ENCODE peak calls at places on chromosomes 2 and 18, in six cellular contexts. One of them, this sample, is unnamed.

GRCh38 chr18:77970814-77971213 is 721.2 kb downstream of the GALR1 start:
- DNase-seq in CD8-positive, alpha-beta T cell: no peak
- DNase-seq in coronary artery: no peak
- DNase-seq in gastrocnemius medialis: no peak
- DNase-seq in tibial nerve: no peak
- DNase-seq in fibroblast of mammary gland: no peak
- DNase-seq in this sample: no peak

GRCh38 chr18:14914771-14915170 is 166.8 kb downstream of the ANKRD30B start:
- DNase-seq in fibroblast of mammary gland: no peak
- DNase-seq in CD8-positive, alpha-beta T cell: no peak
- DNase-seq in tibial nerve: no peak
- DNase-seq in gastrocnemius medialis: no peak
- DNase-seq in coronary artery: peak; percentile 2
- DNase-seq in this sample: no peak

GRCh38 chr2:192347542-192347941 is 152.8 kb upstream of the TMEFF2 start:
- DNase-seq in fibroblast of mammary gland: no peak
- DNase-seq in gastrocnemius medialis: no peak
- DNase-seq in tibial nerve: no peak
- DNase-seq in CD8-positive, alpha-beta T cell: no peak
- DNase-seq in coronary artery: no peak
- DNase-seq in this sample: no peak

GRCh38 chr2:170530284-170530745 is 184.8 kb upstream of the SP5 start:
- DNase-seq in fibroblast of mammary gland: peak; percentile 85
- DNase-seq in CD8-positive, alpha-beta T cell: no peak
- DNase-seq in gastrocnemius medialis: peak; percentile 83
- DNase-seq in coronary artery: peak; percentile 85
- DNase-seq in tibial nerve: peak; percentile 91
- DNase-seq in this sample: no peak

GRCh38 chr18:28153485-28154065 is 23.4 kb downstream of the CDH2 start:
- DNase-seq in fibroblast of mammary gland: peak; percentile 31
- DNase-seq in coronary artery: no peak
- DNase-seq in gastrocnemius medialis: no peak
- DNase-seq in tibial nerve: no peak
- DNase-seq in CD8-positive, alpha-beta T cell: no peak
- DNase-seq in this sample: no peak

GRCh38 chr2:225735844-225736243 is 336.3 kb downstream of the NYAP2 start:
- DNase-seq in tibial nerve: no peak
- DNase-seq in CD8-positive, alpha-beta T cell: no peak
- DNase-seq in gastrocnemius medialis: no peak
- DNase-seq in fibroblast of mammary gland: peak; percentile 93
- DNase-seq in coronary artery: no peak
- DNase-seq in this sample: peak; percentile 35

GRCh38 chr2:86367501-86367778 is 30.0 kb upstream of the REEP1 start:
- DNase-seq in CD8-positive, alpha-beta T cell: no peak
- DNase-seq in gastrocnemius medialis: no peak
- DNase-seq in coronary artery: no peak
- DNase-seq in tibial nerve: no peak
- DNase-seq in fibroblast of mammary gland: no peak
- DNase-seq in this sample: no peak

GRCh38 chr2:216710531-216711282 is 15.4 kb upstream of the IGFBP5 start:
- DNase-seq in tibial nerve: peak; percentile 41
- DNase-seq in fibroblast of mammary gland: peak; percentile 40
- DNase-seq in gastrocnemius medialis: no peak
- DNase-seq in CD8-positive, alpha-beta T cell: no peak
- DNase-seq in coronary artery: no peak
- DNase-seq in this sample: no peak

GRCh38 chr2:158797963-158798700 is 3.0 kb downstream of the DAPL1 start:
- DNase-seq in fibroblast of mammary gland: peak; percentile 75
- DNase-seq in CD8-positive, alpha-beta T cell: no peak
- DNase-seq in coronary artery: no peak
- DNase-seq in tibial nerve: no peak
- DNase-seq in gastrocnemius medialis: no peak
- DNase-seq in this sample: no peak

GRCh38 chr2:175003875-175004729 is 1.1 kb downstream of the CHN1 start:
- DNase-seq in gastrocnemius medialis: no peak
- DNase-seq in tibial nerve: no peak
- DNase-seq in CD8-positive, alpha-beta T cell: no peak
- DNase-seq in coronary artery: no peak
- DNase-seq in fibroblast of mammary gland: no peak
- DNase-seq in this sample: no peak

GRCh38 chr18:24913507-24914147 is 438.3 kb downstream of the ZNF521 start:
- DNase-seq in CD8-positive, alpha-beta T cell: no peak
- DNase-seq in coronary artery: no peak
- DNase-seq in fibroblast of mammary gland: peak; percentile 45
- DNase-seq in tibial nerve: no peak
- DNase-seq in gastrocnemius medialis: no peak
- DNase-seq in this sample: peak; percentile 8

GRCh38 chr2:226622484-226622883 is 177.1 kb downstream of the IRS1 start:
- DNase-seq in tibial nerve: no peak
- DNase-seq in CD8-positive, alpha-beta T cell: no peak
- DNase-seq in gastrocnemius medialis: no peak
- DNase-seq in fibroblast of mammary gland: no peak
- DNase-seq in coronary artery: no peak
- DNase-seq in this sample: no peak

GRCh38 chr2:157173740-157174184 is 83.7 kb upstream of the GALNT5 start:
- DNase-seq in coronary artery: no peak
- DNase-seq in CD8-positive, alpha-beta T cell: no peak
- DNase-seq in tibial nerve: peak; percentile 67
- DNase-seq in gastrocnemius medialis: no peak
- DNase-seq in fibroblast of mammary gland: peak; percentile 100
- DNase-seq in this sample: peak; percentile 97

GRCh38 chr2:10317646-10318045 is 14.9 kb downstream of the HPCAL1 start:
- DNase-seq in tibial nerve: no peak
- DNase-seq in CD8-positive, alpha-beta T cell: no peak
- DNase-seq in fibroblast of mammary gland: no peak
- DNase-seq in gastrocnemius medialis: no peak
- DNase-seq in coronary artery: no peak
- DNase-seq in this sample: no peak

GRCh38 chr2:135875491-135876065 is 665 bp downstream of the MCM6 start:
- DNase-seq in gastrocnemius medialis: peak; percentile 9
- DNase-seq in tibial nerve: peak; percentile 36
- DNase-seq in fibroblast of mammary gland: peak; percentile 67
- DNase-seq in CD8-positive, alpha-beta T cell: peak; percentile 48
- DNase-seq in coronary artery: peak; percentile 76
- DNase-seq in this sample: no peak

GRCh38 chr2:200993097-200993496 is 29.6 kb upstream of the ORC2 start:
- DNase-seq in gastrocnemius medialis: no peak
- DNase-seq in coronary artery: no peak
- DNase-seq in CD8-positive, alpha-beta T cell: no peak
- DNase-seq in fibroblast of mammary gland: peak; percentile 28
- DNase-seq in tibial nerve: no peak
- DNase-seq in this sample: no peak

GRCh38 chr2:228919808-228920207 is 351.3 kb downstream of the PID1 start:
- DNase-seq in tibial nerve: no peak
- DNase-seq in coronary artery: no peak
- DNase-seq in CD8-positive, alpha-beta T cell: no peak
- DNase-seq in fibroblast of mammary gland: no peak
- DNase-seq in gastrocnemius medialis: no peak
- DNase-seq in this sample: no peak

GRCh38 chr2:73359915-73360697 is 25.5 kb upstream of the ALMS1 start:
- DNase-seq in gastrocnemius medialis: no peak
- DNase-seq in tibial nerve: no peak
- DNase-seq in CD8-positive, alpha-beta T cell: no peak
- DNase-seq in fibroblast of mammary gland: peak; percentile 8
- DNase-seq in coronary artery: no peak
- DNase-seq in this sample: no peak

GRCh38 chr18:44725300-44726096 is 44.8 kb downstream of the SETBP1 start:
- DNase-seq in tibial nerve: no peak
- DNase-seq in coronary artery: no peak
- DNase-seq in CD8-positive, alpha-beta T cell: peak; percentile 40
- DNase-seq in gastrocnemius medialis: no peak
- DNase-seq in fibroblast of mammary gland: peak; percentile 78
- DNase-seq in this sample: no peak

GRCh38 chr18:25349131-25349925 is 2.6 kb downstream of the ZNF521 start:
- DNase-seq in coronary artery: no peak
- DNase-seq in CD8-positive, alpha-beta T cell: no peak
- DNase-seq in tibial nerve: no peak
- DNase-seq in gastrocnemius medialis: no peak
- DNase-seq in fibroblast of mammary gland: peak; percentile 72
- DNase-seq in this sample: no peak

GRCh38 chr2:219444566-219445091 is 10.0 kb downstream of the SPEG start:
- DNase-seq in tibial nerve: no peak
- DNase-seq in CD8-positive, alpha-beta T cell: no peak
- DNase-seq in gastrocnemius medialis: no peak
- DNase-seq in coronary artery: no peak
- DNase-seq in fibroblast of mammary gland: no peak
- DNase-seq in this sample: no peak
- H3K4me3 ChIP-seq in tibial nerve: no peak overlapping the region
- H3K4me3 ChIP-seq in CD8-positive, alpha-beta T cell: no peak overlapping the region
- H3K4me3 ChIP-seq in gastrocnemius medialis: no peak overlapping the region
- H3K4me3 ChIP-seq in coronary artery: peak overlapping the region; percentile 83
- H3K4me3 ChIP-seq in fibroblast of mammary gland: no peak overlapping the region
- H3K4me3 ChIP-seq in this sample: no peak overlapping the region

GRCh38 chr18:11980555-11981382 is 538 bp upstream of the IMPA2 start:
- DNase-seq in tibial nerve: peak; percentile 97
- DNase-seq in gastrocnemius medialis: peak; percentile 99
- DNase-seq in fibroblast of mammary gland: peak; percentile 97
- DNase-seq in coronary artery: peak; percentile 99
- DNase-seq in CD8-positive, alpha-beta T cell: peak; percentile 90
- DNase-seq in this sample: peak; percentile 92
- H3K4me3 ChIP-seq in tibial nerve: peak overlapping the region; percentile 51
- H3K4me3 ChIP-seq in gastrocnemius medialis: peak overlapping the region; percentile 71
- H3K4me3 ChIP-seq in fibroblast of mammary gland: peak overlapping the region; percentile 50
- H3K4me3 ChIP-seq in coronary artery: peak overlapping the region; percentile 89
- H3K4me3 ChIP-seq in CD8-positive, alpha-beta T cell: peak overlapping the region; percentile 68
- H3K4me3 ChIP-seq in this sample: peak overlapping the region; percentile 82

GRCh38 chr2:238856713-238857567 is 9.1 kb downstream of the TWIST2 start:
- DNase-seq in gastrocnemius medialis: no peak
- DNase-seq in coronary artery: no peak
- DNase-seq in CD8-positive, alpha-beta T cell: no peak
- DNase-seq in tibial nerve: no peak
- DNase-seq in fibroblast of mammary gland: peak; percentile 53
- DNase-seq in this sample: no peak
- H3K4me3 ChIP-seq in gastrocnemius medialis: no peak overlapping the region
- H3K4me3 ChIP-seq in coronary artery: no peak overlapping the region
- H3K4me3 ChIP-seq in CD8-positive, alpha-beta T cell: no peak overlapping the region
- H3K4me3 ChIP-seq in tibial nerve: no peak overlapping the region
- H3K4me3 ChIP-seq in fibroblast of mammary gland: no peak overlapping the region
- H3K4me3 ChIP-seq in this sample: peak overlapping the region; percentile 46

DNA sequence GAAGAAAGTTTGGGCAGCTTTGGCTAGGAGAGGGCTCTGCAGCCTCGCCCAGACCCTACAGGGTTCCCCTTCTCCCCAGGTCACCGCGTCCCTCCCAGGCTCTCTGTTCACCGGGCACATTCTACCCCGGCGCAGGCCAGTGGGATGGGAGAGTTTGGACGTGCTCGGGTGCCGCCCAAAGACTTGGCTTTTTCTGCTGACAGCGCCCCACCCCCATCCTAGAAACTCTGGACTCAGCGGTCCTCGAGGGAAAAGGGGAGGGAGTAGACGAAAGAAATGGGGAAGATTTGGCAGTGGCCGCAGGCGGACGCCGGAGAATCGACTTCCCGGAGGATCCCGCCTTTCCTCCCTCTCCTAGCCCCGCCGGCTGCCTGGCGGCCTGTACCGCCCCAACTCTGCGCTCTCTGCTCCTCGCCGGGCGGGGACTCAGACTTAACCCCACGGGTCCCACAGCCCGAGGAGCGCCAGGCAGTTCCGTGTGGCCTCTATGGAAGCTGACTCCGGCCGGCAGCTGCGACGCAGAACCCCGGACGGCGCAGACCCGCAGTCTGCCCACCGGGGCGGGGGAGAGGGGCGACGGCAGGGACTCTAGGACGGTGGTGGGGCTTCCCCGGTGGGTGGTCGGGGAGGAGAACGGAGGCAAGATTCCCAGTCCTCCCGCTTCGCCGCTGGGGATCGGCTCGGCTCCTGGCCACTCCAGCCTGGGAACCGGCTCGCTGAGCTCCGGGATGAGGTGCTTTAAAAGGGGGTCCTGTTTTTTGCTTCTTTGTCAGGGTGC is 865 bp upstream of the SIX2 start:
- DNase-seq in tibial nerve: peak; percentile 59
- DNase-seq in fibroblast of mammary gland: peak; percentile 87
- DNase-seq in CD8-positive, alpha-beta T cell: no peak
- DNase-seq in gastrocnemius medialis: peak; percentile 65
- DNase-seq in coronary artery: peak; percentile 89
- DNase-seq in this sample: no peak
- H3K4me3 ChIP-seq in tibial nerve: peak overlapping the region; percentile 40
- H3K4me3 ChIP-seq in fibroblast of mammary gland: peak overlapping the region; percentile 62
- H3K4me3 ChIP-seq in CD8-positive, alpha-beta T cell: no peak overlapping the region
- H3K4me3 ChIP-seq in gastrocnemius medialis: peak overlapping the region; percentile 77
- H3K4me3 ChIP-seq in coronary artery: peak overlapping the region; percentile 84
- H3K4me3 ChIP-seq in this sample: peak overlapping the region; percentile 42

GRCh38 chr2:129299338-129299737 is 680.1 kb upstream of the RAB6C start:
- DNase-seq in fibroblast of mammary gland: no peak
- DNase-seq in tibial nerve: no peak
- DNase-seq in coronary artery: no peak
- DNase-seq in gastrocnemius medialis: no peak
- DNase-seq in CD8-positive, alpha-beta T cell: no peak
- DNase-seq in this sample: no peak
- H3K4me3 ChIP-seq in fibroblast of mammary gland: no peak overlapping the region
- H3K4me3 ChIP-seq in tibial nerve: no peak overlapping the region
- H3K4me3 ChIP-seq in coronary artery: no peak overlapping the region
- H3K4me3 ChIP-seq in gastrocnemius medialis: no peak overlapping the region
- H3K4me3 ChIP-seq in CD8-positive, alpha-beta T cell: no peak overlapping the region
- H3K4me3 ChIP-seq in this sample: no peak overlapping the region

GRCh38 chr2:127679680-127680361 is 4.5 kb upstream of the LIMS2 start:
- DNase-seq in tibial nerve: no peak
- DNase-seq in coronary artery: peak; percentile 43
- DNase-seq in CD8-positive, alpha-beta T cell: no peak
- DNase-seq in gastrocnemius medialis: no peak
- DNase-seq in fibroblast of mammary gland: no peak
- DNase-seq in this sample: no peak
- H3K4me3 ChIP-seq in tibial nerve: no peak overlapping the region
- H3K4me3 ChIP-seq in coronary artery: no peak overlapping the region
- H3K4me3 ChIP-seq in CD8-positive, alpha-beta T cell: no peak overlapping the region
- H3K4me3 ChIP-seq in gastrocnemius medialis: peak overlapping the region; percentile 51
- H3K4me3 ChIP-seq in fibroblast of mammary gland: no peak overlapping the region
- H3K4me3 ChIP-seq in this sample: no peak overlapping the region

This sample was measured in BJ.